ENCODE peak calls at places on chromosomes 5 and 9, in four cellular contexts. One of them, this sample, is unnamed. For H3K4me1, the result is how much of the 10 kb centered on the place peaks cover.

GRCh38 chr5:163705983-163706771 is 200.8 kb downstream of the MAT2B start:
- DNase-seq in GM12878: no peak
- DNase-seq in H1: no peak
- DNase-seq in HepG2: no peak
- DNase-seq in this sample: no peak

GRCh38 chr9:135302329-135303279 is 177.0 kb upstream of the PPP1R26 start:
- DNase-seq in GM12878: no peak
- DNase-seq in H1: no peak
- DNase-seq in HepG2: no peak
- DNase-seq in this sample: no peak

GRCh38 chr5:61254969-61255555 is 77.0 kb upstream of the ZSWIM6 start:
- DNase-seq in GM12878: no peak
- DNase-seq in HepG2: no peak
- DNase-seq in H1: no peak
- DNase-seq in this sample: no peak

GRCh38 chr5:42767491-42768105 is 11.0 kb downstream of the CCDC152 start:
- DNase-seq in HepG2: peak
- DNase-seq in H1: no peak
- DNase-seq in GM12878: no peak
- DNase-seq in this sample: no peak

GRCh38 chr9:93326056-93326455 is 125.4 kb upstream of the FAM120A start:
- DNase-seq in HepG2: no peak
- DNase-seq in H1: no peak
- DNase-seq in GM12878: no peak
- DNase-seq in this sample: no peak

GRCh38 chr5:79002374-79002773 is 17.3 kb upstream of the ARSB start:
- DNase-seq in HepG2: peak
- DNase-seq in H1: no peak
- DNase-seq in GM12878: no peak
- DNase-seq in this sample: no peak

GRCh38 chr9:71504636-71505035 is 263.7 kb downstream of the CEMIP2 start:
- DNase-seq in HepG2: no peak
- DNase-seq in H1: no peak
- DNase-seq in GM12878: no peak
- DNase-seq in this sample: no peak

GRCh38 chr9:70701163-70701562 is 286.7 kb upstream of the KLF9 start:
- DNase-seq in HepG2: no peak
- DNase-seq in GM12878: no peak
- DNase-seq in H1: no peak
- DNase-seq in this sample: no peak

GRCh38 chr5:58002318-58002717 is 457.6 kb downstream of the PLK2 start:
- DNase-seq in HepG2: no peak
- DNase-seq in H1: no peak
- DNase-seq in GM12878: no peak
- DNase-seq in this sample: no peak

GRCh38 chr9:37944671-37945481 is 40.9 kb upstream of the SLC25A51 start:
- DNase-seq in HepG2: no peak
- DNase-seq in H1: peak
- DNase-seq in GM12878: no peak
- DNase-seq in this sample: peak

GRCh38 chr5:137567226-137567625 is 68.1 kb upstream of the SPOCK1 start:
- DNase-seq in H1: no peak
- DNase-seq in HepG2: no peak
- DNase-seq in GM12878: no peak
- DNase-seq in this sample: no peak

GRCh38 chr9:124879226-124879625 is 17.3 kb downstream of the ARPC5L start:
- DNase-seq in HepG2: no peak
- DNase-seq in GM12878: no peak
- DNase-seq in H1: no peak
- DNase-seq in this sample: no peak

GRCh38 chr9:8809747-8810146 is 1010.2 kb upstream of the DMAC1 start:
- DNase-seq in HepG2: no peak
- DNase-seq in GM12878: no peak
- DNase-seq in H1: no peak
- DNase-seq in this sample: no peak

GRCh38 chr5:2742921-2743679 is 8.4 kb downstream of the IRX2 start:
- DNase-seq in HepG2: no peak
- DNase-seq in H1: no peak
- DNase-seq in GM12878: no peak
- DNase-seq in this sample: no peak

GRCh38 chr9:3980771-3981170 is 319.1 kb downstream of the GLIS3 start:
- DNase-seq in GM12878: no peak
- DNase-seq in H1: no peak
- DNase-seq in HepG2: no peak
- DNase-seq in this sample: no peak

GRCh38 chr5:15734058-15734457 is 234.1 kb downstream of the FBXL7 start:
- DNase-seq in HepG2: no peak
- DNase-seq in H1: no peak
- DNase-seq in GM12878: no peak
- DNase-seq in this sample: no peak

GRCh38 chr9:122991370-122991830 is 42.1 kb upstream of the GPR21 start:
- DNase-seq in H1: no peak
- DNase-seq in HepG2: peak
- DNase-seq in GM12878: peak
- DNase-seq in this sample: no peak

GRCh38 chr9:108784998-108785397 is 70.8 kb downstream of the ACTL7B start:
- DNase-seq in GM12878: no peak
- DNase-seq in H1: no peak
- DNase-seq in HepG2: no peak
- DNase-seq in this sample: no peak

GRCh38 chr5:71830626-71831539 is 111.8 kb downstream of the CARTPT start:
- DNase-seq in HepG2: no peak
- DNase-seq in GM12878: no peak
- DNase-seq in H1: no peak
- DNase-seq in this sample: no peak

GRCh38 chr5:3852154-3852930 is 256.7 kb downstream of the IRX1 start:
- DNase-seq in GM12878: no peak
- DNase-seq in H1: no peak
- DNase-seq in HepG2: no peak
- DNase-seq in this sample: no peak

GRCh38 chr9:91212592-91213243 is 149.0 kb downstream of the AUH start:
- DNase-seq in H1: no peak
- DNase-seq in GM12878: no peak
- DNase-seq in HepG2: no peak
- DNase-seq in this sample: no peak

GRCh38 chr5:72122619-72123018 is 15.3 kb downstream of the MAP1B start:
- DNase-seq in GM12878: no peak
- DNase-seq in H1: no peak
- DNase-seq in HepG2: no peak
- DNase-seq in this sample: no peak

GRCh38 chr9:92749071-92749933 is 15.3 kb downstream of the BICD2 start:
- DNase-seq in H1: no peak
- DNase-seq in GM12878: no peak
- DNase-seq in HepG2: no peak
- DNase-seq in this sample: no peak

GRCh38 chr5:147240266-147240985 is 5.6 kb downstream of the STK32A start:
- DNase-seq in H1: no peak
- DNase-seq in HepG2: no peak
- DNase-seq in GM12878: no peak
- DNase-seq in this sample: no peak

GRCh38 chr5:147234098-147234824 is 565 bp upstream of the STK32A start:
- DNase-seq in GM12878: no peak
- DNase-seq in H1: no peak
- DNase-seq in HepG2: no peak
- DNase-seq in this sample: no peak

GRCh38 chr5:147234825-147235635 is at the start of gene STK32A:
- DNase-seq in HepG2: no peak
- DNase-seq in GM12878: no peak
- DNase-seq in H1: peak
- DNase-seq in this sample: peak
- H3K9ac ChIP-seq in HepG2: no peak
- H3K9ac ChIP-seq in GM12878: no peak
- H3K9ac ChIP-seq in H1: no peak
- H3K9ac ChIP-seq in this sample: peak

GRCh38 chr5:107400328-107400727 is 270.4 kb downstream of the EFNA5 start:
- DNase-seq in H1: no peak
- DNase-seq in GM12878: no peak
- DNase-seq in HepG2: no peak
- DNase-seq in this sample: no peak

GRCh38 chr5:107402881-107403280 is 267.9 kb downstream of the EFNA5 start:
- DNase-seq in GM12878: no peak
- DNase-seq in H1: no peak
- DNase-seq in HepG2: no peak
- DNase-seq in this sample: no peak

GRCh38 chr5:107398703-107399102 is 272.0 kb downstream of the EFNA5 start:
- DNase-seq in HepG2: no peak
- DNase-seq in GM12878: no peak
- DNase-seq in H1: no peak
- DNase-seq in this sample: no peak

GRCh38 chr5:107403561-107403960 is 267.2 kb downstream of the EFNA5 start:
- DNase-seq in HepG2: no peak
- DNase-seq in H1: no peak
- DNase-seq in GM12878: no peak
- DNase-seq in this sample: no peak

GRCh38 chr5:107401470-107402085 is 269.2 kb downstream of the EFNA5 start:
- DNase-seq in H1: no peak
- DNase-seq in HepG2: no peak
- DNase-seq in GM12878: no peak
- DNase-seq in this sample: peak
- H3K4me1 ChIP-seq in H1: under half
- H3K4me1 ChIP-seq in HepG2: under half
- H3K4me1 ChIP-seq in GM12878: under half
- H3K4me1 ChIP-seq in this sample: under half

DNA sequence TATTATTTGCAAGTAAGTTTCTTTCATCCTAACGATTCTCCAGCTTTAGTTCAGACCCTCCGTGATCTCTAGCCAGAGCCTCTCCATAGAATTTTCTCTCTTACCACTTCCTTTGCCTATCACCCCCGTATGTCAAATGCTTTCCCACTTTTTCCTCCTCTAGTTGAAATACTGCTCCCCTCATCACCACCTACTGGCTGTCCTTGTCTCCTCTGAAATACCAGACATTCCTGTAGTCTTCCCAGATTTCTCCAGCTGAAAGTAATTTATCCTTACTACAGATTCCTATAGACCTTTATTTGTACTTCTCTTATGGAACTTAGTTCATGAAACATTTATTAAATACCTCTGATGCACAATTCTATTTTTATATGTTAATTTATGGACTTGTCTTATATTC is 36.0 kb upstream of the GLIPR2 start:
- DNase-seq in HepG2: no peak
- DNase-seq in GM12878: no peak
- DNase-seq in H1: no peak
- DNase-seq in this sample: peak
- TF ChIP-seq SUZ12 in HepG2: no peak
- TF ChIP-seq SUZ12 in GM12878: no peak
- TF ChIP-seq SUZ12 in H1: no peak
- TF ChIP-seq SUZ12 in this sample: no peak

GRCh38 chr9:128125575-128126354 is 1.8 kb downstream of the PTGES2 start:
- DNase-seq in H1: no peak
- DNase-seq in GM12878: no peak
- DNase-seq in HepG2: no peak
- DNase-seq in this sample: no peak

GRCh38 chr9:128127568-128127989 is at the start of gene PTGES2:
- DNase-seq in H1: no peak
- DNase-seq in HepG2: peak
- DNase-seq in GM12878: no peak
- DNase-seq in this sample: peak

GRCh38 chr9:128127990-128128835 is 684 bp upstream of the PTGES2 start:
- DNase-seq in GM12878: peak
- DNase-seq in HepG2: peak
- DNase-seq in H1: no peak
- DNase-seq in this sample: peak

GRCh38 chr9:128124873-128125574 is 2.5 kb downstream of the PTGES2 start:
- DNase-seq in GM12878: peak
- DNase-seq in H1: peak
- DNase-seq in HepG2: peak
- DNase-seq in this sample: peak

GRCh38 chr9:128128836-128129590 is 1.5 kb upstream of the PTGES2 start:
- DNase-seq in GM12878: no peak
- DNase-seq in H1: no peak
- DNase-seq in HepG2: no peak
- DNase-seq in this sample: no peak
- H3K9ac ChIP-seq in GM12878: peak
- H3K9ac ChIP-seq in H1: no peak
- H3K9ac ChIP-seq in HepG2: peak
- H3K9ac ChIP-seq in this sample: peak

DNA sequence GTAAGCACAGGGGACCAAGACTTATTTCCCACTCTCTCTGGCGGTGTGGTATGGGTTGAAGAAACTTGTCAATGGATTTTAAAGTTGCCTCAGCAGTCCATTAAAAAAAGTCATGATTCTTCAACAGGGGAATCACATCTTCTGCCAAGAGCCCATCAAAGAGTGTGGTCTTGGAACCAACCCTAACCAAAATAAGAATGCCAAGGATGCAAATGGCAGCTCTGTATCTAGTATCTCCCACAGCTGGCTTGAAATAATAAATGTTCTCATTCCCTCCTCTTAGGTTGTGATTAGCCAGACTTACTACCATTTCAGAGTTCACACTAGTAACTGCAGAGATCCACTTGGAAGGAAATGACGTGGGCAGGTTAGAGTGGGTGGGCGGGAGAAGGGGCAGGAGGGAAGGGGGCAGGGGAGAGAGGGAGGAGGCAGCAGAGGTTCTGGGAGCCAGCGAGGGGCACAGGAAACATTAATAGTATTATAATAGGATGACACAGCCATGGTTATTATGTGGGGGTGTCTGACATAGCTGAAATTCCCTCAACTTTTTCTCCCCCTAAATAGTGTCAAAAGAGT is 17.6 kb downstream of the PTCH1 start:
- DNase-seq in GM12878: no peak
- DNase-seq in H1: no peak
- DNase-seq in HepG2: no peak
- DNase-seq in this sample: no peak
- H3K4me1 ChIP-seq in GM12878: under half
- H3K4me1 ChIP-seq in H1: under half
- H3K4me1 ChIP-seq in HepG2: under half
- H3K4me1 ChIP-seq in this sample: under half

DNA sequence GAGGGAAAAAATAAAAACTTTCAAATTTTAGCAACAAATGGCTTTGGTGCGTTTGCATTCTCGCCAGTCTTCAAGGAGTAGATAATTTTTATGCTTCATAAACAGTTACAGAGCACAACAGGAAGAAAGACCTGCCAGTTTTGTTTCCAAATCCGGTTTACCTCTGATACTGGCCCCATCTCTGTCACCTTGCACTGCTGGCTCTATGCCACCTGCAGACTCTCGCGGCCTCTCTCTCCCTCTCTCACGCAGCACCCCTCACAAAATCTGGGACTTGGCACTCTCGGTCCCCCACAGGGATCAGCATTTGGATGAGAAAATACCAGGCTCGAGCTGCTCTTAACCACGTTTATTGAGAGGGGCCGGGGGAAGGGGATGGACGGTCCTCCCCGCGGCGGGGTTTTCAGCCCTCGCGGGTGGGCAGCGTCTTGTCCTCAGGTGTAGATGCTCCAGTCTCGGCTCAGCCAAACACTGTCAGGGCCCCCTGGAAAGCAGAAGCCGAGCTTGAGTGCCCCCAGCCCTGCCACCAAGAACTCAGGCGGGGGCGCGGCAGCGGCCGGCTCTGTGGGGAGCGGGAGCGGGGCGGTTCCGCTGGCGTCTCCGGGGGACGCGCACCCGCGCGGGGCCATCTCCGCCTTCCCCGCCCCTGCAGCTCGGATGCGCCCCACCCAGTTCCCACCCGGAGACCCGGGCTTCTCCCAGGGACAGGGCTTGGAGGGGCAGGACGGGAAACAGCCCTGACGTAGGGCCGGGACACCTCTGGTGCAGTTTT is 1.3 kb downstream of the SCGB3A1 start:
- DNase-seq in GM12878: no peak
- DNase-seq in HepG2: no peak
- DNase-seq in H1: no peak
- DNase-seq in this sample: no peak
- TF ChIP-seq SUZ12 in GM12878: no peak
- TF ChIP-seq SUZ12 in HepG2: no peak
- TF ChIP-seq SUZ12 in H1: no peak
- TF ChIP-seq SUZ12 in this sample: no peak

GRCh38 chr5:113240951-113241726 is 193.7 kb downstream of the TSSK1B start:
- DNase-seq in H1: no peak
- DNase-seq in GM12878: no peak
- DNase-seq in HepG2: no peak
- DNase-seq in this sample: no peak
- H3K9ac ChIP-seq in H1: no peak
- H3K9ac ChIP-seq in GM12878: no peak
- H3K9ac ChIP-seq in HepG2: no peak
- H3K9ac ChIP-seq in this sample: no peak